ENCODE peak calls at places on chromosomes 11 and 22, in ten cellular contexts. I, D, M, H, N, L, G, T, F and C are unnamed samples.

GRCh38 chr22:42356547-42356946 is 75.7 kb downstream of the NFAM1 start:
- DNase-seq in I (no peak), L (no peak), T (no peak), N (no peak), F (no peak), G (no peak), M (no peak), D (no peak), H (no peak), C (no peak)

GRCh38 chr22:44901301-44901700 is 108.5 kb downstream of the PHF21B start:
- DNase-seq in F (peak; percentile 9), H (no peak), I (no peak), G (no peak), D (no peak), N (no peak), M (no peak), T (no peak), L (peak; percentile 3), C (no peak)

GRCh38 chr22:45553333-45554039 is 50.8 kb downstream of the FBLN1 start:
- DNase-seq in T (peak; percentile 82), N (peak; percentile 58), M (no peak), F (peak; percentile 87), L (peak; percentile 95), I (peak; percentile 31), H (peak; percentile 57), D (peak; percentile 53), G (peak; percentile 16), C (peak; percentile 74)

GRCh38 chr11:46296520-46297448 is 19.3 kb downstream of the CREB3L1 start:
- DNase-seq in I (no peak), T (peak; percentile 80), M (no peak), G (no peak), D (no peak), L (no peak), F (peak; percentile 99), N (no peak), H (no peak), C (peak; percentile 87)

GRCh38 chr11:67463186-67463585 is 5.9 kb downstream of the TMEM134 start:
- DNase-seq in G (no peak), F (no peak), H (no peak), T (no peak), D (no peak), I (no peak), N (no peak), M (no peak), L (no peak), C (peak; percentile 39)

GRCh38 chr11:78834886-78835285 is 260.2 kb upstream of the NARS2 start:
- DNase-seq in D (no peak), M (no peak), H (no peak), F (peak; percentile 24), N (no peak), T (no peak), I (no peak), L (peak; percentile 61), G (no peak), C (no peak)

GRCh38 chr11:95067042-95067827 is 516 bp downstream of the SRSF8 start:
- DNase-seq in L (peak; percentile 96), H (peak; percentile 72), F (peak; percentile 76), D (peak; percentile 74), I (peak; percentile 69), N (peak; percentile 79), M (peak; percentile 71), T (peak; percentile 81), G (peak; percentile 66), C (peak; percentile 88)

GRCh38 chr11:67311556-67312082 is 8.3 kb downstream of the SSH3 start:
- DNase-seq in H (no peak), G (no peak), I (no peak), L (peak; percentile 88), D (no peak), N (no peak), T (no peak), M (no peak), F (no peak), C (no peak)

GRCh38 chr11:116478205-116478604 is 294.6 kb downstream of the BUD13 start:
- DNase-seq in H (no peak), T (no peak), D (no peak), F (no peak), G (no peak), L (no peak), I (no peak), M (no peak), N (no peak), C (no peak)